ENCODE peak calls at places on chromosomes 6 and 20, in seven cellular contexts. One of them, this sample, is unnamed.

GRCh38 chr6:43129434-43130194 is 41.5 kb upstream of the SRF start:
- DNase-seq in uterus: peak
- DNase-seq in PC-9: no peak
- DNase-seq in HCT116: no peak
- DNase-seq in MM.1S: no peak
- DNase-seq in GM23338: peak
- DNase-seq in right atrium auricular region: no peak
- DNase-seq in this sample: peak

GRCh38 chr20:6095409-6095808 is 27.4 kb downstream of the FERMT1 start:
- DNase-seq in HCT116: no peak
- DNase-seq in PC-9: no peak
- DNase-seq in GM23338: no peak
- DNase-seq in MM.1S: no peak
- DNase-seq in uterus: no peak
- DNase-seq in right atrium auricular region: no peak
- DNase-seq in this sample: no peak

GRCh38 chr6:17358515-17358914 is 34.9 kb upstream of the CAP2 start:
- DNase-seq in PC-9: no peak
- DNase-seq in GM23338: no peak
- DNase-seq in right atrium auricular region: no peak
- DNase-seq in uterus: no peak
- DNase-seq in MM.1S: no peak
- DNase-seq in HCT116: no peak
- DNase-seq in this sample: no peak

GRCh38 chr6:154491567-154492470 is 18.7 kb downstream of the CNKSR3 start:
- DNase-seq in GM23338: no peak
- DNase-seq in uterus: no peak
- DNase-seq in MM.1S: no peak
- DNase-seq in right atrium auricular region: no peak
- DNase-seq in HCT116: no peak
- DNase-seq in PC-9: no peak
- DNase-seq in this sample: no peak

GRCh38 chr6:27669278-27669797 is 196.4 kb upstream of the ZNF184 start:
- DNase-seq in uterus: no peak
- DNase-seq in MM.1S: no peak
- DNase-seq in PC-9: peak
- DNase-seq in GM23338: peak
- DNase-seq in right atrium auricular region: no peak
- DNase-seq in HCT116: no peak
- DNase-seq in this sample: peak

GRCh38 chr20:33947709-33948295 is 45.9 kb upstream of the RALY start:
- DNase-seq in GM23338: peak
- DNase-seq in MM.1S: peak
- DNase-seq in right atrium auricular region: no peak
- DNase-seq in uterus: no peak
- DNase-seq in PC-9: peak
- DNase-seq in HCT116: peak
- DNase-seq in this sample: peak

GRCh38 chr6:91860951-91861350 is 1274.1 kb upstream of the MAP3K7 start:
- DNase-seq in PC-9: no peak
- DNase-seq in MM.1S: no peak
- DNase-seq in right atrium auricular region: no peak
- DNase-seq in HCT116: no peak
- DNase-seq in GM23338: no peak
- DNase-seq in uterus: no peak
- DNase-seq in this sample: no peak

GRCh38 chr20:44540834-44541233 is 19.0 kb upstream of the SERINC3 start:
- DNase-seq in MM.1S: no peak
- DNase-seq in uterus: no peak
- DNase-seq in PC-9: no peak
- DNase-seq in right atrium auricular region: no peak
- DNase-seq in GM23338: peak
- DNase-seq in HCT116: no peak
- DNase-seq in this sample: no peak

GRCh38 chr6:67535946-67536345 is 1099.1 kb upstream of the ADGRB3 start:
- DNase-seq in MM.1S: no peak
- DNase-seq in uterus: no peak
- DNase-seq in HCT116: no peak
- DNase-seq in PC-9: no peak
- DNase-seq in GM23338: no peak
- DNase-seq in right atrium auricular region: no peak
- DNase-seq in this sample: no peak

GRCh38 chr6:161141173-161141572 is 132.7 kb downstream of the AGPAT4 start:
- DNase-seq in right atrium auricular region: peak
- DNase-seq in HCT116: no peak
- DNase-seq in PC-9: no peak
- DNase-seq in MM.1S: no peak
- DNase-seq in uterus: no peak
- DNase-seq in GM23338: no peak
- DNase-seq in this sample: no peak

GRCh38 chr6:19835605-19836004 is 1.6 kb upstream of the ID4 start:
- DNase-seq in GM23338: no peak
- DNase-seq in right atrium auricular region: no peak
- DNase-seq in HCT116: no peak
- DNase-seq in MM.1S: no peak
- DNase-seq in uterus: no peak
- DNase-seq in PC-9: peak
- DNase-seq in this sample: no peak

GRCh38 chr6:18245642-18246041 is 18.7 kb downstream of the DEK start:
- DNase-seq in MM.1S: no peak
- DNase-seq in PC-9: no peak
- DNase-seq in uterus: no peak
- DNase-seq in right atrium auricular region: no peak
- DNase-seq in HCT116: no peak
- DNase-seq in GM23338: no peak
- DNase-seq in this sample: no peak

GRCh38 chr6:39823187-39823815 is 31.1 kb downstream of the DAAM2 start:
- DNase-seq in HCT116: no peak
- DNase-seq in right atrium auricular region: peak
- DNase-seq in PC-9: no peak
- DNase-seq in uterus: peak
- DNase-seq in MM.1S: no peak
- DNase-seq in GM23338: no peak
- DNase-seq in this sample: no peak

GRCh38 chr6:159045826-159046225 is 1.0 kb upstream of the TAGAP start:
- DNase-seq in PC-9: no peak
- DNase-seq in MM.1S: no peak
- DNase-seq in right atrium auricular region: no peak
- DNase-seq in HCT116: no peak
- DNase-seq in GM23338: peak
- DNase-seq in uterus: no peak
- DNase-seq in this sample: peak
- TF ChIP-seq CTCF in PC-9: no peak
- TF ChIP-seq CTCF in MM.1S: no peak
- TF ChIP-seq CTCF in right atrium auricular region: no peak
- TF ChIP-seq CTCF in HCT116: no peak
- TF ChIP-seq CTCF in GM23338: no peak
- TF ChIP-seq CTCF in uterus: no peak
- TF ChIP-seq CTCF in this sample: no peak

GRCh38 chr6:138089325-138089724 is 17.9 kb downstream of the PERP start:
- DNase-seq in HCT116: no peak
- DNase-seq in MM.1S: no peak
- DNase-seq in uterus: no peak
- DNase-seq in GM23338: no peak
- DNase-seq in PC-9: peak
- DNase-seq in right atrium auricular region: no peak
- DNase-seq in this sample: no peak

GRCh38 chr6:138098306-138098705 is 8.9 kb downstream of the PERP start:
- DNase-seq in PC-9: peak
- DNase-seq in GM23338: no peak
- DNase-seq in HCT116: no peak
- DNase-seq in MM.1S: no peak
- DNase-seq in right atrium auricular region: no peak
- DNase-seq in uterus: no peak
- DNase-seq in this sample: no peak

GRCh38 chr6:138088307-138088744 is 18.9 kb downstream of the PERP start:
- DNase-seq in uterus: no peak
- DNase-seq in HCT116: peak
- DNase-seq in right atrium auricular region: no peak
- DNase-seq in PC-9: peak
- DNase-seq in GM23338: no peak
- DNase-seq in MM.1S: no peak
- DNase-seq in this sample: peak

GRCh38 chr6:138094260-138094659 is 13.0 kb downstream of the PERP start:
- DNase-seq in MM.1S: no peak
- DNase-seq in GM23338: no peak
- DNase-seq in uterus: no peak
- DNase-seq in HCT116: no peak
- DNase-seq in PC-9: peak
- DNase-seq in right atrium auricular region: no peak
- DNase-seq in this sample: no peak

DNA sequence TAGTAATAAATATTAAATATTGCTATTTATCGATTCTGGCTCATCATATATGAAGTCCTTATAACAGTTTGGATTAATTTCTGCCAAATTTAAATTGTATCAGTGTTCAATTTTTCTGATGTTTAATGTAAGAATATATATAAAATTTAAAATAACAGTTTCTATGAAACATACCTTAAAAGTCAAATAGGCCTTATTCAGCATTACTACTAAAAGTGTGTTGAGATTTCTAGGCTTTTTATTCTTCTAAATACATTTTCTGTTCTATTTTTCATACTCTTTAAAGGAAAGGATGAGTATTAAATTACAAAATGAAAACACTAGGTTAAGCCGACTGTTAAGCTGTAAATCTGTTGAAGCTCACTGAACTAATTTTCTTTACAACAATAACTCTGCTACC is 13.6 kb downstream of the PERP start:
- DNase-seq in right atrium auricular region: no peak
- DNase-seq in GM23338: no peak
- DNase-seq in HCT116: no peak
- DNase-seq in PC-9: peak
- DNase-seq in MM.1S: no peak
- DNase-seq in uterus: no peak
- DNase-seq in this sample: no peak
- TF ChIP-seq CTCF in right atrium auricular region: no peak
- TF ChIP-seq CTCF in GM23338: no peak
- TF ChIP-seq CTCF in HCT116: no peak
- TF ChIP-seq CTCF in PC-9: no peak
- TF ChIP-seq CTCF in MM.1S: no peak
- TF ChIP-seq CTCF in uterus: no peak
- TF ChIP-seq CTCF in this sample: no peak

DNA sequence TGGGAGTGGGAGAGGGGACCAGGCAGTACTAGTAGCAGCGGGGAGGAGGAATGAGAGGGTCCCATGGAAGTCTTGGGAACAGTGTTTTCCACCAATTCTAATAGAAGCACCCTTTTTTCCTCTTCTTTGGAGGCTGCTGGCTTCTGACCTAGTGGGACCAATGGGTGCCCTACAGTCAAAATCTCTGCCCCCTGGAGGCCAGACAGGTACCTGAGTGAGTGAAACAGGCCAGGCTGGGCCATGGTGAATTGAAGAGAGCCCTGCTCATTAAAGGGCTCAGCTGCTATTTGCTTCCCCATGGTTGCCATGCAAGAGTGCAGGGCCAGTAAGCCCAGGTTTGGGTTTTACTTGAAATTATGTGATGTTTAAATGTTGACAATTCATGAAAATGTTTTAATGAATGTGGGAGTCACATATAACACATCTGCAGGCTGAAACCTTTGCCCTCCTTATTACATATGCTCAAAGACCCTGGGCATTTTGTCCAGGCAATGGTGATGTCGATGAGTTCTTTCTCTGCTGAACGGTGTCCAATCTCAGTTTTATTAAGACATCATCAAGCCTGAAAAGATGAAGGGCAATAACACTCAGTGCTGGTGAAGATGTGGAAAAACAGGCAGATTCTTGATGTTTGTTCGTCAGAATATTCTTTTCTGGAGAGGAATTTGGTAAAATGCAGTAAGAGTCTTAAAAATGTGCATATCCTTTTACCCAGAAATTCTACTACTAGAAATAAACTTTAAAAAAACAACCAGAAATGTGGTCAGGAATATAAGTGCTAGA is 42.3 kb upstream of the OCSTAMP start:
- DNase-seq in MM.1S: no peak
- DNase-seq in uterus: no peak
- DNase-seq in PC-9: no peak
- DNase-seq in right atrium auricular region: no peak
- DNase-seq in HCT116: peak
- DNase-seq in GM23338: peak
- DNase-seq in this sample: peak
- TF ChIP-seq CTCF in MM.1S: peak
- TF ChIP-seq CTCF in uterus: no peak
- TF ChIP-seq CTCF in PC-9: no peak
- TF ChIP-seq CTCF in right atrium auricular region: no peak
- TF ChIP-seq CTCF in HCT116: peak
- TF ChIP-seq CTCF in GM23338: peak
- TF ChIP-seq CTCF in this sample: peak

DNA sequence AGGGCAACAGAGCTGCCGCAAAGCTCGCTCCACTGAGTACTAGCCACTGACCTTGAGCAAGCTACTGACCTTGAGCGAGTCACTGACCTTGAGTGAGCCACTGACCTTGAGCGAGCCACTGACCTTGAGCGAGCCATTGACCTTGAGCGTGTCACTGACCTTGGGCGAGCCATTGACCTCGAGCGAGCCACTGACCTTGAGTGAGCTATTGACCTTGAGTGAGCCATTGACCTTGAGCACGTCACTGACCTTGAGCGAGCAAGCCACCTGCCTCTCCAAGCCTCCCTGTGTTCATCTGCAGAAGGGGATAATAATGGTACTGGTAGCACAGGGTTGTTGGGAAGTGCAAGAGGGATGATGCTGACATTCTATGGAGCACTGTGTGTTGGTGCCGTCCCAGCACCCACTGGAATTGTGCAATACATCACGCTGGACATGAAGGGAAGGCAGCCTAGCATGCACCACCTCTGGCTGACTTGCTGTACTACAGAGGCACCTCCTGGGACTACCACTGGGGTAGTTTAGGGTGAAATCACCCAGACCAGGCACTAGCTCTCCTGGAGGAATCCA is 60.2 kb downstream of the CTCFL start:
- DNase-seq in PC-9: peak
- DNase-seq in right atrium auricular region: no peak
- DNase-seq in uterus: no peak
- DNase-seq in GM23338: peak
- DNase-seq in HCT116: peak
- DNase-seq in MM.1S: no peak
- DNase-seq in this sample: peak
- TF ChIP-seq CTCF in PC-9: peak
- TF ChIP-seq CTCF in right atrium auricular region: no peak
- TF ChIP-seq CTCF in uterus: no peak
- TF ChIP-seq CTCF in GM23338: no peak
- TF ChIP-seq CTCF in HCT116: peak
- TF ChIP-seq CTCF in MM.1S: peak
- TF ChIP-seq CTCF in this sample: peak

This sample was measured in NB4.